ENCODE peak calls at places on chromosomes 12 and 14, in five cellular contexts. One of them, this sample, is unnamed.

GRCh38 chr12:115998789-115999478 is 278.6 kb downstream of the MED13L start:
- DNase-seq in GM23338: no peak
- DNase-seq in iPS DF 6.9: no peak
- DNase-seq in mesendoderm: no peak
- DNase-seq in mammary epithelial cell: no peak
- DNase-seq in this sample: no peak

GRCh38 chr14:105859717-105860614 is 333.6 kb downstream of the TMEM121 start:
- DNase-seq in iPS DF 6.9: no peak
- DNase-seq in GM23338: no peak
- DNase-seq in mesendoderm: no peak
- DNase-seq in mammary epithelial cell: no peak
- DNase-seq in this sample: no peak

GRCh38 chr12:85688837-85689236 is 147.4 kb downstream of the RASSF9 start:
- DNase-seq in mesendoderm: no peak
- DNase-seq in mammary epithelial cell: no peak
- DNase-seq in iPS DF 6.9: no peak
- DNase-seq in GM23338: peak; percentile 30
- DNase-seq in this sample: no peak

GRCh38 chr12:46825526-46826414 is at the start of gene SLC38A4:
- DNase-seq in iPS DF 6.9: no peak
- DNase-seq in GM23338: peak; percentile 80
- DNase-seq in mammary epithelial cell: no peak
- DNase-seq in mesendoderm: peak; percentile 61
- DNase-seq in this sample: peak; percentile 24

GRCh38 chr14:73231874-73232851 is 5.1 kb upstream of the PAPLN start:
- DNase-seq in mesendoderm: peak; percentile 81
- DNase-seq in iPS DF 6.9: no peak
- DNase-seq in mammary epithelial cell: no peak
- DNase-seq in GM23338: peak; percentile 87
- DNase-seq in this sample: no peak

GRCh38 chr14:54152351-54152750 is 195.7 kb upstream of the BMP4 start:
- DNase-seq in mesendoderm: no peak
- DNase-seq in mammary epithelial cell: no peak
- DNase-seq in GM23338: no peak
- DNase-seq in iPS DF 6.9: no peak
- DNase-seq in this sample: no peak

GRCh38 chr14:82488473-82488872 is 954.8 kb upstream of the SEL1L start:
- DNase-seq in mammary epithelial cell: no peak
- DNase-seq in GM23338: no peak
- DNase-seq in mesendoderm: no peak
- DNase-seq in iPS DF 6.9: no peak
- DNase-seq in this sample: no peak

GRCh38 chr12:104285740-104286537 is 17.6 kb upstream of the EID3 start:
- DNase-seq in mammary epithelial cell: peak; percentile 89
- DNase-seq in iPS DF 6.9: no peak
- DNase-seq in GM23338: no peak
- DNase-seq in mesendoderm: peak; percentile 31
- DNase-seq in this sample: peak; percentile 45

GRCh38 chr14:55949708-55950107 is 168.5 kb upstream of the PELI2 start:
- DNase-seq in GM23338: no peak
- DNase-seq in mammary epithelial cell: no peak
- DNase-seq in mesendoderm: no peak
- DNase-seq in iPS DF 6.9: no peak
- DNase-seq in this sample: no peak

GRCh38 chr12:53696285-53696654 is 20.4 kb upstream of the ATP5MC2 start:
- DNase-seq in GM23338: peak; percentile 98
- DNase-seq in mammary epithelial cell: peak; percentile 51
- DNase-seq in mesendoderm: peak; percentile 98
- DNase-seq in iPS DF 6.9: peak; percentile 94
- DNase-seq in this sample: peak; percentile 97

GRCh38 chr12:74722709-74723108 is 185.1 kb downstream of the ATXN7L3B start:
- DNase-seq in mammary epithelial cell: no peak
- DNase-seq in GM23338: peak; percentile 33
- DNase-seq in iPS DF 6.9: no peak
- DNase-seq in mesendoderm: peak; percentile 22
- DNase-seq in this sample: no peak

GRCh38 chr14:100681111-100681510 is 45.6 kb upstream of the DLK1 start:
- DNase-seq in mesendoderm: no peak
- DNase-seq in mammary epithelial cell: no peak
- DNase-seq in GM23338: no peak
- DNase-seq in iPS DF 6.9: no peak
- DNase-seq in this sample: no peak

GRCh38 chr12:106583578-106584103 is 837 bp downstream of the RFX4 start:
- DNase-seq in mammary epithelial cell: peak; percentile 19
- DNase-seq in GM23338: peak; percentile 56
- DNase-seq in mesendoderm: no peak
- DNase-seq in iPS DF 6.9: no peak
- DNase-seq in this sample: no peak

GRCh38 chr12:8996682-8997405 is 7.5 kb downstream of the KLRG1 start:
- DNase-seq in iPS DF 6.9: no peak
- DNase-seq in mesendoderm: no peak
- DNase-seq in mammary epithelial cell: peak; percentile 46
- DNase-seq in GM23338: no peak
- DNase-seq in this sample: peak; percentile 11

GRCh38 chr12:29782285-29782820 is 1.4 kb downstream of the TMTC1 start:
- DNase-seq in mammary epithelial cell: peak; percentile 77
- DNase-seq in iPS DF 6.9: no peak
- DNase-seq in mesendoderm: peak; percentile 51
- DNase-seq in GM23338: peak; percentile 58
- DNase-seq in this sample: no peak

GRCh38 chr12:108515916-108516315 is 839 bp downstream of the FICD start:
- DNase-seq in iPS DF 6.9: no peak
- DNase-seq in GM23338: no peak
- DNase-seq in mesendoderm: peak; percentile 8
- DNase-seq in mammary epithelial cell: no peak
- DNase-seq in this sample: peak; percentile 9

GRCh38 chr12:97748298-97748697 is 285.7 kb downstream of the RMST start:
- DNase-seq in mammary epithelial cell: no peak
- DNase-seq in mesendoderm: no peak
- DNase-seq in GM23338: no peak
- DNase-seq in iPS DF 6.9: no peak
- DNase-seq in this sample: no peak

GRCh38 chr12:24562761-24563392 is 386.0 kb downstream of the BCAT1 start:
- DNase-seq in mesendoderm: peak; percentile 74
- DNase-seq in GM23338: peak; percentile 56
- DNase-seq in iPS DF 6.9: no peak
- DNase-seq in mammary epithelial cell: peak; percentile 32
- DNase-seq in this sample: no peak

GRCh38 chr14:59274991-59275391 is 86.5 kb downstream of the DAAM1 start:
- DNase-seq in mesendoderm: no peak
- DNase-seq in GM23338: no peak
- DNase-seq in mammary epithelial cell: peak; percentile 57
- DNase-seq in iPS DF 6.9: no peak
- DNase-seq in this sample: no peak

GRCh38 chr12:94698553-94698952 is 48.2 kb upstream of the TMCC3 start:
- DNase-seq in GM23338: no peak
- DNase-seq in iPS DF 6.9: no peak
- DNase-seq in mammary epithelial cell: no peak
- DNase-seq in mesendoderm: no peak
- DNase-seq in this sample: no peak

GRCh38 chr14:24296341-24297157 is 3.0 kb downstream of the DHRS1 start:
- DNase-seq in iPS DF 6.9: no peak
- DNase-seq in mammary epithelial cell: peak; percentile 90
- DNase-seq in mesendoderm: peak; percentile 97
- DNase-seq in GM23338: peak; percentile 84
- DNase-seq in this sample: peak; percentile 72

GRCh38 chr14:106129274-106129673 is 602.9 kb downstream of the TMEM121 start:
- DNase-seq in mesendoderm: no peak
- DNase-seq in iPS DF 6.9: no peak
- DNase-seq in GM23338: no peak
- DNase-seq in mammary epithelial cell: no peak
- DNase-seq in this sample: no peak

GRCh38 chr14:91270188-91270587 is 25.7 kb upstream of the GPR68 start:
- DNase-seq in iPS DF 6.9: no peak
- DNase-seq in mesendoderm: no peak
- DNase-seq in GM23338: no peak
- DNase-seq in mammary epithelial cell: no peak
- DNase-seq in this sample: no peak

GRCh38 chr14:60622920-60623263 is 26.4 kb downstream of the SIX1 start:
- DNase-seq in iPS DF 6.9: no peak
- DNase-seq in mesendoderm: no peak
- DNase-seq in GM23338: no peak
- DNase-seq in mammary epithelial cell: no peak
- DNase-seq in this sample: no peak

GRCh38 chr14:50600849-50601248 is 40.9 kb downstream of the ATL1 start:
- DNase-seq in GM23338: peak; percentile 52
- DNase-seq in mesendoderm: peak; percentile 40
- DNase-seq in mammary epithelial cell: no peak
- DNase-seq in iPS DF 6.9: no peak
- DNase-seq in this sample: no peak

GRCh38 chr12:48995061-48995879 is 3.9 kb downstream of the DDN start:
- DNase-seq in mammary epithelial cell: peak; percentile 63
- DNase-seq in mesendoderm: peak; percentile 95
- DNase-seq in iPS DF 6.9: no peak
- DNase-seq in GM23338: peak; percentile 97
- DNase-seq in this sample: peak; percentile 80

GRCh38 chr14:32352631-32353030 is 23.5 kb downstream of the AKAP6 start:
- DNase-seq in mammary epithelial cell: no peak
- DNase-seq in iPS DF 6.9: no peak
- DNase-seq in mesendoderm: no peak
- DNase-seq in GM23338: no peak
- DNase-seq in this sample: no peak

GRCh38 chr12:118874698-118875548 is 106.4 kb upstream of the SRRM4 start:
- DNase-seq in iPS DF 6.9: peak; percentile 79
- DNase-seq in mammary epithelial cell: no peak
- DNase-seq in GM23338: peak; percentile 96
- DNase-seq in mesendoderm: peak; percentile 92
- DNase-seq in this sample: no peak

GRCh38 chr12:26845984-26846383 is 13.0 kb upstream of the ITPR2 start:
- DNase-seq in iPS DF 6.9: no peak
- DNase-seq in GM23338: no peak
- DNase-seq in mesendoderm: peak; percentile 30
- DNase-seq in mammary epithelial cell: no peak
- DNase-seq in this sample: no peak

GRCh38 chr12:12803186-12803585 is 10.0 kb upstream of the DDX47 start:
- DNase-seq in GM23338: peak; percentile 29
- DNase-seq in mammary epithelial cell: peak; percentile 100
- DNase-seq in iPS DF 6.9: no peak
- DNase-seq in mesendoderm: no peak
- DNase-seq in this sample: peak; percentile 99

GRCh38 chr12:68844318-68844745 is 36.4 kb downstream of the MDM2 start:
- DNase-seq in mammary epithelial cell: no peak
- DNase-seq in mesendoderm: no peak
- DNase-seq in iPS DF 6.9: no peak
- DNase-seq in GM23338: no peak
- DNase-seq in this sample: no peak

GRCh38 chr14:55297611-55298323 is 26.5 kb downstream of the FBXO34 start:
- DNase-seq in mesendoderm: no peak
- DNase-seq in mammary epithelial cell: peak; percentile 67
- DNase-seq in iPS DF 6.9: no peak
- DNase-seq in GM23338: peak; percentile 27
- DNase-seq in this sample: peak; percentile 64

GRCh38 chr12:124713436-124714082 is 146.1 kb upstream of the NCOR2 start:
- DNase-seq in mesendoderm: no peak
- DNase-seq in iPS DF 6.9: no peak
- DNase-seq in mammary epithelial cell: no peak
- DNase-seq in GM23338: no peak
- DNase-seq in this sample: peak; percentile 61

GRCh38 chr12:43100231-43100630 is 451.8 kb downstream of the ADAMTS20 start:
- DNase-seq in iPS DF 6.9: no peak
- DNase-seq in mesendoderm: no peak
- DNase-seq in GM23338: no peak
- DNase-seq in mammary epithelial cell: no peak
- DNase-seq in this sample: no peak

GRCh38 chr12:46402451-46402850 is 29.9 kb upstream of the SLC38A2 start:
- DNase-seq in mammary epithelial cell: peak; percentile 55
- DNase-seq in GM23338: no peak
- DNase-seq in iPS DF 6.9: no peak
- DNase-seq in mesendoderm: no peak
- DNase-seq in this sample: no peak

GRCh38 chr14:30221546-30221945 is 293.9 kb upstream of the PRKD1 start:
- DNase-seq in GM23338: no peak
- DNase-seq in iPS DF 6.9: no peak
- DNase-seq in mesendoderm: no peak
- DNase-seq in mammary epithelial cell: no peak
- DNase-seq in this sample: no peak

GRCh38 chr14:90513151-90514014 is 116.6 kb downstream of the CALM1 start:
- DNase-seq in GM23338: peak; percentile 75
- DNase-seq in mammary epithelial cell: peak; percentile 81
- DNase-seq in iPS DF 6.9: no peak
- DNase-seq in mesendoderm: peak; percentile 63
- DNase-seq in this sample: peak; percentile 91

GRCh38 chr12:51341259-51342007 is 5.0 kb downstream of the CELA1 start:
- DNase-seq in mesendoderm: peak; percentile 75
- DNase-seq in mammary epithelial cell: peak; percentile 48
- DNase-seq in iPS DF 6.9: peak; percentile 41
- DNase-seq in GM23338: peak; percentile 92
- DNase-seq in this sample: peak; percentile 85
- H3K4me3 ChIP-seq in mesendoderm: no peak overlapping the region
- H3K4me3 ChIP-seq in mammary epithelial cell: no peak overlapping the region
- H3K4me3 ChIP-seq in iPS DF 6.9: no peak overlapping the region
- H3K4me3 ChIP-seq in GM23338: peak overlapping the region; percentile 28
- H3K4me3 ChIP-seq in this sample: no peak overlapping the region

GRCh38 chr14:103539056-103539825 is 10.2 kb downstream of the TRMT61A start:
- DNase-seq in mesendoderm: peak; percentile 26
- DNase-seq in mammary epithelial cell: no peak
- DNase-seq in iPS DF 6.9: no peak
- DNase-seq in GM23338: no peak
- DNase-seq in this sample: no peak
- H3K4me1 ChIP-seq in mesendoderm: peaks cover 7% of the 10 kb centered on the region
- H3K4me1 ChIP-seq in mammary epithelial cell: peaks cover 47% of the 10 kb centered on the region
- H3K4me1 ChIP-seq in iPS DF 6.9: peaks cover 22% of the 10 kb centered on the region
- H3K4me1 ChIP-seq in GM23338: peaks cover 18% of the 10 kb centered on the region
- H3K4me1 ChIP-seq in this sample: no peaks in the 10 kb centered on the region

GRCh38 chr14:68937790-68938514 is 41.1 kb downstream of the ACTN1 start:
- DNase-seq in iPS DF 6.9: no peak
- DNase-seq in mesendoderm: peak; percentile 70
- DNase-seq in GM23338: peak; percentile 63
- DNase-seq in mammary epithelial cell: peak; percentile 59
- DNase-seq in this sample: peak; percentile 66
- H3K27ac ChIP-seq in iPS DF 6.9: no peak overlapping the region
- H3K27ac ChIP-seq in mesendoderm: peak overlapping the region; percentile 57
- H3K27ac ChIP-seq in GM23338: peak overlapping the region; percentile 81
- H3K27ac ChIP-seq in mammary epithelial cell: peak overlapping the region; percentile 7
- H3K27ac ChIP-seq in this sample: peak overlapping the region; percentile 85

GRCh38 chr12:132506730-132507538 is 17.0 kb downstream of the FBRSL1 start:
- DNase-seq in GM23338: no peak
- DNase-seq in mammary epithelial cell: no peak
- DNase-seq in mesendoderm: peak; percentile 31
- DNase-seq in iPS DF 6.9: no peak
- DNase-seq in this sample: no peak
- H3K4me3 ChIP-seq in GM23338: no peak overlapping the region
- H3K4me3 ChIP-seq in mammary epithelial cell: no peak overlapping the region
- H3K4me3 ChIP-seq in mesendoderm: no peak overlapping the region
- H3K4me3 ChIP-seq in iPS DF 6.9: no peak overlapping the region
- H3K4me3 ChIP-seq in this sample: no peak overlapping the region